ENCODE peak calls at places on chromosomes 11 and 22, in seven cellular contexts. K is HepG2, O is body of pancreas, F is testis, A is tibial nerve, N is heart left ventricle, G is adrenal gland. V is an unnamed sample.

GRCh38 chr22:30513462-30513861 is 8.0 kb upstream of the SEC14L4 start:
- DNase-seq in K (no peak), O (no peak), F (no peak), A (no peak), N (no peak), G (no peak), V (no peak)

GRCh38 chr22:27998511-27999410 is 79.7 kb upstream of the PITPNB start:
- DNase-seq in K (no peak), O (no peak), F (no peak), A (no peak), N (no peak), G (no peak), V (no peak)

GRCh38 chr11:11577246-11577855 is 44.5 kb downstream of the GALNT18 start:
- DNase-seq in K (no peak), O (no peak), F (no peak), A (no peak), N (no peak), G (no peak), V (no peak)

GRCh38 chr22:44378380-44378779 is 65.6 kb upstream of the SHISAL1 start:
- DNase-seq in K (no peak), O (no peak), F (no peak), A (no peak), N (no peak), G (no peak), V (no peak)

GRCh38 chr11:100851129-100851528 is 164.0 kb downstream of the ARHGAP42 start:
- DNase-seq in K (no peak), O (no peak), F (no peak), A (no peak), N (no peak), G (no peak), V (no peak)

GRCh38 chr22:49021097-49021925 is 806.4 kb downstream of the BRD1 start:
- DNase-seq in K (no peak), O (no peak), F (no peak), A (no peak), N (peak), G (no peak), V (no peak)

GRCh38 chr11:117550466-117550865 is 222.8 kb downstream of the CEP164 start:
- DNase-seq in K (no peak), O (no peak), F (no peak), A (no peak), N (no peak), G (no peak), V (no peak)

GRCh38 chr11:1202154-1202775 is 20.6 kb upstream of the MUC5B start:
- DNase-seq in K (no peak), O (no peak), F (no peak), A (no peak), N (peak), G (no peak), V (no peak)

GRCh38 chr11:44110231-44110679 is 14.8 kb downstream of the EXT2 start:
- DNase-seq in K (peak), O (peak), F (peak), A (peak), N (peak), G (peak), V (peak)

GRCh38 chr22:18978506-18978905 is 42.4 kb upstream of the PRODH start:
- DNase-seq in K (no peak), O (no peak), F (no peak), A (no peak), N (no peak), G (no peak), V (no peak)

GRCh38 chr11:3641701-3642070 is at the start of gene ART5:
- DNase-seq in K (no peak), O (no peak), F (no peak), A (no peak), N (no peak), G (no peak), V (no peak)

GRCh38 chr11:46668480-46669085 is 31.8 kb downstream of the ARHGAP1 start:
- DNase-seq in K (no peak), O (no peak), F (no peak), A (no peak), N (no peak), G (no peak), V (no peak)

GRCh38 chr11:73258104-73258684 is 13.9 kb upstream of the P2RY6 start:
- DNase-seq in K (no peak), O (no peak), F (no peak), A (no peak), N (no peak), G (peak), V (no peak)

GRCh38 chr11:125300791-125301218 is 136.3 kb downstream of the PKNOX2 start:
- DNase-seq in K (no peak), O (peak), F (peak), A (no peak), N (peak), G (no peak), V (no peak)

GRCh38 chr11:115168229-115168671 is 336.0 kb downstream of the CADM1 start:
- DNase-seq in K (no peak), O (peak), F (peak), A (no peak), N (peak), G (peak), V (no peak)
- TF ChIP-seq POLR2A in K (no peak), O (no peak), F (no peak), A (no peak), N (no peak), G (no peak), V (no peak)

GRCh38 chr11:95088946-95089619 is 563 bp upstream of the ENDOD1 start:
- DNase-seq in K (no peak), O (peak), F (no peak), A (no peak), N (no peak), G (no peak), V (no peak)
- TF ChIP-seq POLR2A in K (no peak), O (peak), F (no peak), A (no peak), N (no peak), G (no peak), V (no peak)

GRCh38 chr22:21867528-21868266 is at the start of gene MAPK1:
- DNase-seq in K (peak), O (peak), F (peak), A (peak), N (peak), G (peak), V (peak)
- TF ChIP-seq POLR2A in K (peak), O (peak), F (peak), A (peak), N (peak), G (peak), V (peak)

GRCh38 chr11:45146072-45147016 is at the start of gene PRDM11:
- DNase-seq in K (no peak), O (peak), F (peak), A (no peak), N (peak), G (peak), V (peak)
- TF ChIP-seq POLR2A in K (no peak), O (peak), F (no peak), A (peak), N (peak), G (peak), V (no peak)

GRCh38 chr11:67581469-67581868 is 2.1 kb upstream of the GSTP1 start:
- DNase-seq in K (peak), O (peak), F (no peak), A (no peak), N (no peak), G (no peak), V (no peak)

GRCh38 chr11:67582026-67582425 is 1.6 kb upstream of the GSTP1 start:
- DNase-seq in K (no peak), O (no peak), F (no peak), A (no peak), N (no peak), G (no peak), V (no peak)

GRCh38 chr11:67584205-67584880 is 731 bp downstream of the GSTP1 start:
- DNase-seq in K (no peak), O (peak), F (peak), A (peak), N (peak), G (peak), V (peak)

GRCh38 chr11:67584881-67585873 is 1.6 kb downstream of the GSTP1 start:
- DNase-seq in K (no peak), O (peak), F (no peak), A (no peak), N (no peak), G (no peak), V (no peak)

DNA sequence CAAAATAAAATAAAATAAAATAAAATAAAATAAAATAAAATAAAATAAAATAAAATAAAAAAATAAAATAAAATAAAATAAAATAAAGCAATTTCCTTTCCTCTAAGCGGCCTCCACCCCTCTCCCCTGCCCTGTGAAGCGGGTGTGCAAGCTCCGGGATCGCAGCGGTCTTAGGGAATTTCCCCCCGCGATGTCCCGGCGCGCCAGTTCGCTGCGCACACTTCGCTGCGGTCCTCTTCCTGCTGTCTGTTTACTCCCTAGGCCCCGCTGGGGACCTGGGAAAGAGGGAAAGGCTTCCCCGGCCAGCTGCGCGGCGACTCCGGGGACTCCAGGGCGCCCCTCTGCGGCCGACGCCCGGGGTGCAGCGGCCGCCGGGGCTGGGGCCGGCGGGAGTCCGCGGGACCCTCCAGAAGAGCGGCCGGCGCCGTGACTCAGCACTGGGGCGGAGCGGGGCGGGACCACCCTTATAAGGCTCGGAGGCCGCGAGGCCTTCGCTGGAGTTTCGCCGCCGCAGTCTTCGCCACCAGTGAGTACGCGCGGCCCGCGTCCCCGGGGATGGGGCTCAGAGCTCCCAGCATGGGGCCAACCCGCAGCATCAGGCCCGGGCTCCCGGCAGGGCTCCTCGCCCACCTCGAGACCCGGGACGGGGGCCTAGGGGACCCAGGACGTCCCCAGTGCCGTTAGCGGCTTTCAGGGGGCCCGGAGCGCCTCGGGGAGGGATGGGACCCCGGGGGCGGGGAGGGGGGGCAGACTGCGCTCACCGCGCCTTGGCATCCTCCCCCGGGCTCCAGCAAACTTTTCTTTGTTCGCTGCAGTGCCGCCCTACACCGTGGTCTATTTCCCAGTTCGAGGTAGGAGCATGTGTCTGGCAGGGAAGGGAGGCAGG is at the start of gene GSTP1:
- DNase-seq in K (no peak), O (peak), F (peak), A (peak), N (peak), G (peak), V (peak)
- TF ChIP-seq POLR2A in K (no peak), O (peak), F (peak), A (peak), N (peak), G (peak), V (peak)

V was measured in erythroblast.